ENCODE peak calls at places on chromosomes 13 and 19, in four cellular contexts. L is T1000, Q is GM19239, R is HT1080. N is an unnamed sample.

GRCh38 chr13:63455938-63456337 is 2040.3 kb upstream of the PCDH20 start:
- DNase-seq in L (no peak), Q (no peak), R (peak; percentile 10), N (no peak)

GRCh38 chr19:7004313-7004931 is 16.8 kb downstream of the MBD3L2B start:
- DNase-seq in L (no peak), Q (no peak), R (no peak), N (peak; percentile 33)

GRCh38 chr19:13764101-13764807 is at the start of gene MRI1:
- DNase-seq in L (peak; percentile 62), Q (peak; percentile 99), R (peak; percentile 70), N (peak; percentile 61)

GRCh38 chr13:91292630-91293221 is 54.8 kb upstream of the MIR17HG start:
- DNase-seq in L (no peak), Q (no peak), R (no peak), N (no peak)

GRCh38 chr19:18231775-18232174 is 5.5 kb upstream of the PDE4C start:
- DNase-seq in L (no peak), Q (no peak), R (no peak), N (no peak)

GRCh38 chr19:13865243-13865577 is 11.7 kb upstream of the NANOS3 start:
- DNase-seq in L (no peak), Q (no peak), R (no peak), N (no peak)

GRCh38 chr19:8085606-8086464 is 33.3 kb downstream of the CCL25 start:
- DNase-seq in L (no peak), Q (no peak), R (no peak), N (no peak)

GRCh38 chr19:12841094-12841493 is 2.8 kb downstream of the MAST1 start:
- DNase-seq in L (peak; percentile 13), Q (no peak), R (no peak), N (peak; percentile 27)

GRCh38 chr19:46761418-46761831 is 15.2 kb upstream of the STRN4 start:
- DNase-seq in L (no peak), Q (no peak), R (no peak), N (peak; percentile 89)

GRCh38 chr13:31053098-31053497 is 108.6 kb downstream of the HSPH1 start:
- DNase-seq in L (no peak), Q (no peak), R (peak; percentile 52), N (peak; percentile 22)

GRCh38 chr19:12969292-12969988 is at the start of gene DAND5:
- DNase-seq in L (no peak), Q (no peak), R (no peak), N (no peak)

GRCh38 chr19:33778089-33778791 is 18.4 kb upstream of the KCTD15 start:
- DNase-seq in L (peak; percentile 47), Q (peak; percentile 98), R (peak; percentile 59), N (peak; percentile 66)